ENCODE peak calls at places on chromosomes 11 and 22, in seven cellular contexts. K is tibial nerve, S is colonic mucosa, A is heart left ventricle, G is neural progenitor cell, Z is ovary, O is psoas muscle. X is an unnamed sample. For H3K4me1, the result is how much of the 10 kb centered on the place peaks cover.

GRCh38 chr11:75734491-75735180 is 17.0 kb downstream of the MOGAT2 start:
- DNase-seq in K (no peak), S (peak), A (no peak), G (no peak), Z (no peak), O (no peak), X (no peak)

GRCh38 chr11:125338886-125339811 is 156.9 kb downstream of the FEZ1 start:
- DNase-seq in K (peak), S (no peak), A (no peak), G (no peak), Z (peak), O (no peak), X (no peak)

GRCh38 chr22:42132457-42132856 is 1.8 kb upstream of the CYP2D6 start:
- DNase-seq in K (no peak), S (no peak), A (no peak), G (no peak), Z (no peak), O (no peak), X (no peak)

GRCh38 chr11:126842038-126842437 is 158.5 kb downstream of the KIRREL3 start:
- DNase-seq in K (no peak), S (no peak), A (no peak), G (no peak), Z (no peak), O (no peak), X (no peak)

GRCh38 chr11:110587972-110588371 is 124.3 kb downstream of the ARHGAP20 start:
- DNase-seq in K (peak), S (no peak), A (no peak), G (no peak), Z (no peak), O (no peak), X (no peak)

GRCh38 chr11:65224939-65225283 is 36.9 kb upstream of the POLA2 start:
- DNase-seq in K (peak), S (no peak), A (no peak), G (peak), Z (peak), O (no peak), X (no peak)

GRCh38 chr11:117199916-117200812 is 994 bp downstream of the TAGLN start:
- DNase-seq in K (no peak), S (no peak), A (peak), G (no peak), Z (no peak), O (no peak), X (no peak)

GRCh38 chr11:68610452-68611116 is 73.8 kb upstream of the GAL start:
- DNase-seq in K (no peak), S (no peak), A (no peak), G (peak), Z (no peak), O (no peak), X (no peak)

GRCh38 chr22:50191041-50191740 is 5.5 kb downstream of the TRABD start:
- DNase-seq in K (no peak), S (peak), A (peak), G (no peak), Z (no peak), O (no peak), X (no peak)
- H3K4me3 ChIP-seq in K (peak), S (peak), A (peak), G (no peak), Z (peak), O (peak), X (peak)

DNA sequence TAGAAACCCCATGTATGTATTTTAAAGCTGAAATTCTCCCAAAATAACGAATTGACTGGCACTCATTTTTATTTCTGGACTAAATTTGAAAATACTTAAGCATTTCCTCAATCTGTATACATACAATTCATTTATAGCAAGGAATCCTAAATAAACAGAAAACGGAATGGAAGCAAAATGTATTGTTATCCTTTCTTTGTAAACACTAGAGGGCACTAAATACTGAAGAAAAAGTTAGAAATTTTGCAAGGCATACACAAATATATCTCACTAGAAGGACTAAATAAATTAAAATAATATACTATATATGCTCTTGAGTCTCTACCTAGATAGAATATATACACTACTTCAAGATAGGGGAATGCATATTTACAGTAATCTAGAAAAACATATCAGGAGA is 23.1 kb upstream of the ANO5 start:
- DNase-seq in K (no peak), S (no peak), A (no peak), G (no peak), Z (no peak), O (no peak), X (no peak)
- TF ChIP-seq CTCF in K (no peak), S (peak), A (peak), G (peak), Z (no peak), O (peak), X (peak)

DNA sequence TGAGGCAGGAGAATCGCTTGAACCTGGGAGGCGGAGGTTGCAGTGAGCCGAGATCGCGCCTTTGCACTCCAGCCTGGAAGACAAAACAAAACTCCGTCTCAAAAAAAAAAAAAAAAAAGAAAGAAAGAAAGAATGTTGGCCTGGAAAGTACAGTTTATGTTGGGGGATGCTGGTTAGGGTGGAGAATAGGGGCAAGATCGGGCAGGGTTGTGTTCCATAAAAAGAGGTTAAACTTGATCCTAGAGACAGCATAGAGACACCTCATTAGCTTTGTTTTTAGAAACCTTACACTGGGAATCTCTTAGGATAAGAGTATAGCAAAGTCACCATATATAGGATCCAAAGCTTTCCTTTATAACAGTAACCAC is 1.9 kb upstream of the FTH1 start:
- DNase-seq in K (no peak), S (no peak), A (no peak), G (no peak), Z (no peak), O (no peak), X (no peak)
- H3K4me1 ChIP-seq in K (half or more), S (under half), A (half or more), G (under half), Z (under half), O (half or more), X (under half)

GRCh38 chr22:27748355-27749168 is 53.0 kb downstream of the MN1 start:
- DNase-seq in K (no peak), S (no peak), A (no peak), G (peak), Z (peak), O (no peak), X (no peak)

GRCh38 chr22:27747396-27748256 is 53.9 kb downstream of the MN1 start:
- DNase-seq in K (peak), S (no peak), A (no peak), G (no peak), Z (peak), O (no peak), X (no peak)

GRCh38 chr22:27746918-27747317 is 54.6 kb downstream of the MN1 start:
- DNase-seq in K (no peak), S (no peak), A (no peak), G (no peak), Z (no peak), O (no peak), X (no peak)

GRCh38 chr22:27745154-27745553 is 56.4 kb downstream of the MN1 start:
- DNase-seq in K (no peak), S (no peak), A (no peak), G (no peak), Z (no peak), O (no peak), X (no peak)

GRCh38 chr22:27745809-27746208 is 55.7 kb downstream of the MN1 start:
- DNase-seq in K (no peak), S (no peak), A (no peak), G (no peak), Z (no peak), O (no peak), X (no peak)
- H3K4me3 ChIP-seq in K (no peak), S (no peak), A (no peak), G (no peak), Z (no peak), O (no peak), X (no peak)

GRCh38 chr22:40627612-40628011 is 8.9 kb downstream of the MRTFA start:
- DNase-seq in K (no peak), S (no peak), A (no peak), G (no peak), Z (no peak), O (no peak), X (no peak)
- TF ChIP-seq CTCF in K (no peak), S (no peak), A (no peak), G (no peak), Z (no peak), O (no peak), X (no peak)